ENCODE peak calls at places on chromosomes 5 and 9, in four cellular contexts. One of them, this sample, is unnamed. For H3K4me1, the result is how much of the 10 kb centered on the place peaks cover.

GRCh38 chr5:17184596-17184995 is 32.8 kb upstream of the BASP1 start:
- DNase-seq in HepG2: no peak
- DNase-seq in H1: no peak
- DNase-seq in GM12878: no peak
- DNase-seq in this sample: no peak

GRCh38 chr5:161713042-161713441 is 27.5 kb downstream of the GABRA6 start:
- DNase-seq in HepG2: no peak
- DNase-seq in H1: no peak
- DNase-seq in GM12878: no peak
- DNase-seq in this sample: no peak

GRCh38 chr5:111829701-111830100 is 72.7 kb upstream of the NREP start:
- DNase-seq in HepG2: no peak
- DNase-seq in GM12878: no peak
- DNase-seq in H1: no peak
- DNase-seq in this sample: no peak

GRCh38 chr5:39716532-39716971 is 291.8 kb upstream of the DAB2 start:
- DNase-seq in HepG2: peak
- DNase-seq in GM12878: no peak
- DNase-seq in H1: peak
- DNase-seq in this sample: peak

GRCh38 chr9:85430659-85431370 is 310.9 kb downstream of the AGTPBP1 start:
- DNase-seq in HepG2: no peak
- DNase-seq in H1: no peak
- DNase-seq in GM12878: no peak
- DNase-seq in this sample: no peak

GRCh38 chr5:172636279-172637050 is 4.6 kb upstream of the NEURL1B start:
- DNase-seq in H1: no peak
- DNase-seq in GM12878: no peak
- DNase-seq in HepG2: no peak
- DNase-seq in this sample: no peak

GRCh38 chr5:39547548-39548154 is 122.9 kb upstream of the DAB2 start:
- DNase-seq in HepG2: peak
- DNase-seq in H1: no peak
- DNase-seq in GM12878: no peak
- DNase-seq in this sample: peak

GRCh38 chr5:53877243-53877642 is 316.8 kb downstream of the NDUFS4 start:
- DNase-seq in GM12878: no peak
- DNase-seq in HepG2: no peak
- DNase-seq in H1: no peak
- DNase-seq in this sample: no peak

GRCh38 chr9:33778700-33779351 is 16.5 kb upstream of the PRSS3 start:
- DNase-seq in H1: peak
- DNase-seq in HepG2: peak
- DNase-seq in GM12878: peak
- DNase-seq in this sample: peak

GRCh38 chr9:74953235-74953741 is 576 bp upstream of the C9orf40 start:
- DNase-seq in H1: no peak
- DNase-seq in HepG2: no peak
- DNase-seq in GM12878: no peak
- DNase-seq in this sample: no peak

GRCh38 chr5:77282337-77283027 is 72.0 kb downstream of the PDE8B start:
- DNase-seq in H1: no peak
- DNase-seq in HepG2: no peak
- DNase-seq in GM12878: no peak
- DNase-seq in this sample: no peak

GRCh38 chr5:43190755-43191603 is 1.0 kb upstream of the NIM1K start:
- DNase-seq in GM12878: no peak
- DNase-seq in HepG2: no peak
- DNase-seq in H1: no peak
- DNase-seq in this sample: no peak

GRCh38 chr9:117492476-117492875 is 77.6 kb upstream of the ASTN2 start:
- DNase-seq in GM12878: no peak
- DNase-seq in HepG2: no peak
- DNase-seq in H1: no peak
- DNase-seq in this sample: no peak

GRCh38 chr5:177531209-177531940 is 14.6 kb upstream of the DDX41 start:
- DNase-seq in HepG2: no peak
- DNase-seq in H1: no peak
- DNase-seq in GM12878: no peak
- DNase-seq in this sample: no peak
- TF ChIP-seq SUZ12 in HepG2: no peak
- TF ChIP-seq SUZ12 in H1: no peak
- TF ChIP-seq SUZ12 in GM12878: no peak
- TF ChIP-seq SUZ12 in this sample: no peak

GRCh38 chr9:38008168-38009034 is 60.6 kb downstream of the SHB start:
- DNase-seq in HepG2: peak
- DNase-seq in GM12878: peak
- DNase-seq in H1: no peak
- DNase-seq in this sample: no peak
- H3K4me1 ChIP-seq in HepG2: half or more
- H3K4me1 ChIP-seq in GM12878: under half
- H3K4me1 ChIP-seq in H1: under half
- H3K4me1 ChIP-seq in this sample: under half

GRCh38 chr9:69502671-69503301 is 169.4 kb downstream of the APBA1 start:
- DNase-seq in H1: no peak
- DNase-seq in GM12878: no peak
- DNase-seq in HepG2: no peak
- DNase-seq in this sample: no peak
- TF ChIP-seq SUZ12 in H1: no peak
- TF ChIP-seq SUZ12 in GM12878: no peak
- TF ChIP-seq SUZ12 in HepG2: no peak
- TF ChIP-seq SUZ12 in this sample: no peak

DNA sequence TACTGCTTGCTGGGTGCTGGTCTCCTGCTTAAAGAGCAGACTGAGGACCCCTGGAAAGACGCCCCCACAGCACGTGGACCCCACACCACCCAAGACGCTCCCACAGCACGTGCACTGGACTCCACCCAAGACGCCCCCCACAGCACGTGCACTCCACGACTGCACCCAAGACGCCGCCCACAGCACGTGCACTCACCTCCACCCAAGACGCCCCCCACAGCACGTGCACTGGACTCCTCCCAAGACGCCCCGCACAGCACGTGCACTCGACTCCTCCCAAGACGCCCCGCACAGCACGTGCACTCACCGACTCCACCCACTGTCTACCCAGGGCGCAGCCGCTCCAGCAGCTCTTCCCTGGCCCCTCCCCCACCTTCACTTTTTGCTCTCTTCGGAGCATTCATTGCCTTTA is 50.5 kb downstream of the EHMT1 start:
- DNase-seq in H1: no peak
- DNase-seq in HepG2: no peak
- DNase-seq in GM12878: no peak
- DNase-seq in this sample: no peak
- H3K4me1 ChIP-seq in H1: under half
- H3K4me1 ChIP-seq in HepG2: half or more
- H3K4me1 ChIP-seq in GM12878: under half
- H3K4me1 ChIP-seq in this sample: half or more

GRCh38 chr5:146904890-146905289 is 26.3 kb upstream of the PPP2R2B start:
- DNase-seq in HepG2: no peak
- DNase-seq in GM12878: no peak
- DNase-seq in H1: no peak
- DNase-seq in this sample: no peak
- TF ChIP-seq SUZ12 in HepG2: no peak
- TF ChIP-seq SUZ12 in GM12878: no peak
- TF ChIP-seq SUZ12 in H1: no peak
- TF ChIP-seq SUZ12 in this sample: no peak

DNA sequence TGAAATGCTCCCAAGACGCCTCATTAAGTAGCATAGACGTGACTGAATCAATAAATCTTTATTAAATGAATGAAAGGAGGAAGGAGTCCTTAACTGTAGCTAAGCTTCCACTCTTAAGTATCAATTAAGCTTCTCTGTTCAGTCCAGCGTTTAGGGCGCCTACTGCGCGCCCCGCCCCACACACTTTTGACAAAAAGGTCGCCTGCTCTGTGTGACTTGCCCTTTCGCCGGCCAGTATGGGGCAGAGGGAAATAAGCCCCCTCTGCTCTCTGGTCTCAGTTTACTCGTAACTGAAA is 651 bp upstream of the DOLPP1 start:
- DNase-seq in HepG2: no peak
- DNase-seq in H1: no peak
- DNase-seq in GM12878: no peak
- DNase-seq in this sample: no peak
- H3K4me1 ChIP-seq in HepG2: half or more
- H3K4me1 ChIP-seq in H1: under half
- H3K4me1 ChIP-seq in GM12878: under half
- H3K4me1 ChIP-seq in this sample: under half

This sample was measured in NT2/D1.